ENCODE peak calls at places on chromosomes 5 and 9, in four cellular contexts. One of them, this sample, is unnamed. For H3K4me1, the result is how much of the 10 kb centered on the place peaks cover.

GRCh38 chr5:179699640-179700298 is 1.0 kb downstream of the CANX start:
- DNase-seq in upper lobe of left lung: no peak
- DNase-seq in PC-9: no peak
- DNase-seq in transverse colon: peak
- DNase-seq in this sample: peak

GRCh38 chr5:75678155-75678554 is 39.1 kb downstream of the POC5 start:
- DNase-seq in upper lobe of left lung: no peak
- DNase-seq in PC-9: no peak
- DNase-seq in transverse colon: no peak
- DNase-seq in this sample: no peak

GRCh38 chr5:106116682-106117081 is 1554.1 kb downstream of the EFNA5 start:
- DNase-seq in upper lobe of left lung: no peak
- DNase-seq in PC-9: no peak
- DNase-seq in transverse colon: no peak
- DNase-seq in this sample: no peak

GRCh38 chr9:76835571-76836283 is 70.2 kb downstream of the PRUNE2 start:
- DNase-seq in upper lobe of left lung: no peak
- DNase-seq in PC-9: no peak
- DNase-seq in transverse colon: no peak
- DNase-seq in this sample: no peak

GRCh38 chr5:10653033-10653432 is 89.2 kb downstream of the ANKRD33B start:
- DNase-seq in upper lobe of left lung: no peak
- DNase-seq in PC-9: no peak
- DNase-seq in transverse colon: no peak
- DNase-seq in this sample: no peak

GRCh38 chr5:95857185-95857945 is 34.8 kb upstream of the GLRX start:
- DNase-seq in upper lobe of left lung: peak
- DNase-seq in PC-9: no peak
- DNase-seq in transverse colon: peak
- DNase-seq in this sample: peak

GRCh38 chr5:67673618-67674017 is 477.0 kb upstream of the CD180 start:
- DNase-seq in upper lobe of left lung: no peak
- DNase-seq in PC-9: no peak
- DNase-seq in transverse colon: no peak
- DNase-seq in this sample: no peak

GRCh38 chr5:150640311-150641005 is at the start of gene SYNPO:
- DNase-seq in upper lobe of left lung: no peak
- DNase-seq in PC-9: peak
- DNase-seq in transverse colon: no peak
- DNase-seq in this sample: peak

GRCh38 chr5:71681282-71681681 is 37.8 kb upstream of the CARTPT start:
- DNase-seq in upper lobe of left lung: no peak
- DNase-seq in PC-9: no peak
- DNase-seq in transverse colon: no peak
- DNase-seq in this sample: no peak

GRCh38 chr9:130036099-130036498 is 6.9 kb downstream of the FNBP1 start:
- DNase-seq in upper lobe of left lung: no peak
- DNase-seq in PC-9: no peak
- DNase-seq in transverse colon: no peak
- DNase-seq in this sample: no peak

GRCh38 chr9:73219985-73220626 is 68.4 kb downstream of the ANXA1 start:
- DNase-seq in upper lobe of left lung: no peak
- DNase-seq in PC-9: no peak
- DNase-seq in transverse colon: no peak
- DNase-seq in this sample: no peak

GRCh38 chr9:130936285-130937117 is 2.5 kb downstream of the FIBCD1 start:
- DNase-seq in upper lobe of left lung: no peak
- DNase-seq in PC-9: peak
- DNase-seq in transverse colon: peak
- DNase-seq in this sample: no peak

GRCh38 chr9:95757026-95757425 is 118.5 kb upstream of the ERCC6L2 start:
- DNase-seq in upper lobe of left lung: no peak
- DNase-seq in PC-9: no peak
- DNase-seq in transverse colon: no peak
- DNase-seq in this sample: no peak

GRCh38 chr5:80034962-80035821 is at the start of gene THBS4:
- DNase-seq in upper lobe of left lung: peak
- DNase-seq in PC-9: no peak
- DNase-seq in transverse colon: no peak
- DNase-seq in this sample: no peak

GRCh38 chr5:172284275-172284971 is 859 bp upstream of the UBTD2 start:
- DNase-seq in upper lobe of left lung: no peak
- DNase-seq in PC-9: no peak
- DNase-seq in transverse colon: no peak
- DNase-seq in this sample: no peak

GRCh38 chr9:73260506-73260905 is 108.8 kb downstream of the ANXA1 start:
- DNase-seq in upper lobe of left lung: no peak
- DNase-seq in PC-9: no peak
- DNase-seq in transverse colon: no peak
- DNase-seq in this sample: no peak

GRCh38 chr5:71922584-71923106 is 184.6 kb upstream of the MAP1B start:
- DNase-seq in upper lobe of left lung: no peak
- DNase-seq in PC-9: peak
- DNase-seq in transverse colon: no peak
- DNase-seq in this sample: no peak

GRCh38 chr9:214488-215448 is at the start of gene DOCK8:
- DNase-seq in upper lobe of left lung: peak
- DNase-seq in PC-9: peak
- DNase-seq in transverse colon: peak
- DNase-seq in this sample: peak

GRCh38 chr5:149857499-149857898 is 87.1 kb downstream of the PDE6A start:
- DNase-seq in upper lobe of left lung: no peak
- DNase-seq in PC-9: peak
- DNase-seq in transverse colon: peak
- DNase-seq in this sample: peak

GRCh38 chr5:170631471-170632195 is 127.8 kb downstream of the KCNIP1 start:
- DNase-seq in upper lobe of left lung: peak
- DNase-seq in PC-9: no peak
- DNase-seq in transverse colon: no peak
- DNase-seq in this sample: peak

DNA sequence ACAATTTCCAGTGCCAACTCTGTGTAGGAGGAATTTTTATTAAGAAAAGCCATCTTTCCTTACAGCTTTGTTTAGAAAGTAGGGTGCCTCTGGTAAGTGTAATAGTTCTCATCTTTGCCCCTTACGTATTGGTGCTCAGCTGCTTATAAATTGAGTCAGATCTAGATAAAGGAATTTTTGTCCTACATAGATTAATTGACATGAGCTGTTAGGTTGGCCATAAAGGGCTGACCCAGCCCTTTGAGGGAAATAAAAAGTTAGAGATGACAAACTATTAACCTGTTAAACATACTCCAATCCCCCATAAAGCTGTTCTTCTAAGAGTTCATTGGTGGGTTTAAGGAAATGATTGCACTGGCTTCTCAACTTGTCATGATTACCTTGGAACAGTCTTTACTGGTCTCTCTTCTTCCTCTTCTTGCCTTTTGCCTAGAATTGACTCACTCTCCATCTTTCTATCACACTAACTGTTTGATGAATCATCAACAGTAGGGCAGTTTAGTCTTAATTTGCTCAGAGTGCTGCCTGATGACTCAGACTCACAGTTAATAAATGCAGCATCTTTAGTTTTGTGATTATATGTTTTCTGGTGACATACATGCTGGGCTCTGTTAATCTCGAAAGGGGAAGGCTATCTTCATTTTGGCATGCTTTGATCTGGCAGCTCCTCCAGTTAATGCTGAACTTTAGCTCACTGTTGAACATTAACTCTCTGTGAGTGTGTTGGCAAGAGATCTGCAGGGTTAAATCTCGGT is 51.7 kb downstream of the ARHGAP26 start:
- DNase-seq in upper lobe of left lung: no peak
- DNase-seq in PC-9: no peak
- DNase-seq in transverse colon: no peak
- DNase-seq in this sample: no peak
- H3K4me1 ChIP-seq in upper lobe of left lung: under half
- H3K4me1 ChIP-seq in PC-9: half or more
- H3K4me1 ChIP-seq in transverse colon: half or more
- H3K4me1 ChIP-seq in this sample: under half

DNA sequence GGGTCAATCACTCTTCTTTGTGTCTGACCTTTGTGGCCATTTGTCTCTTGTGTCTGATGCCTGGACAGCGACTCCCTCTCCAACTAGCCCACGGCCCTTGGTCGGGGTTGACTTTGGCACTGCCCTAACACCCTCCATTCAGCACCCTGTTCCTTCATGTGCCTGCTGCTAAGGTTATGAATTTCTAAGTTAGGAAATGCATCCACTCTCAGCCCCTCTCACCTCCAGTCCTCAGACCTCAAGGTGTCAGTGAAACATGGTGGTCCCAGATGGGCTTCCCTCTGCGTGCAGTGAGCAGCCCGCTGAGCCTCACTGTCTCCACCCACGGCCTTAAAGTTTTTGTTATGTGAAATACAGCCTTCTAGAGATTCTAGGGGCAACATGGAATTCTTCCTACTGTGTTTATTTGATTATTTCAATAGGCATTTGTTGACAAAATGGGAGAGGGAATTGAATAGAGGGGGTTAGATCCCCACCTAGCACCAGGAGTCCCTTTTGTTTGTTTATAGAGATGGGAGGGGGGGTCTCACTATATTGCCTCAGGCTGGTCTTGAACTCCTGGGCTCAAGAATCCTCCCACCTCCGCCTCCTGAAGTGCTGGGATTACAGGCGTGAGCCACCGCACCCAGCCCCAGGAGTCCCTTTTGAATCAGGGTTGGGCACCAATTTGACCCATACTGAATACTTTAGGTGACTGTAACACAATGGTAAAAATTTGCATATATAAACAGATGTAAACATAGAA is 1.6 kb upstream of the GLIPR2 start:
- DNase-seq in upper lobe of left lung: no peak
- DNase-seq in PC-9: no peak
- DNase-seq in transverse colon: no peak
- DNase-seq in this sample: no peak
- H3K4me3 ChIP-seq in upper lobe of left lung: no peak
- H3K4me3 ChIP-seq in PC-9: no peak
- H3K4me3 ChIP-seq in transverse colon: no peak
- H3K4me3 ChIP-seq in this sample: no peak

GRCh38 chr5:36881304-36881703 is 4.7 kb downstream of the NIPBL start:
- DNase-seq in upper lobe of left lung: no peak
- DNase-seq in PC-9: no peak
- DNase-seq in transverse colon: no peak
- DNase-seq in this sample: no peak
- H3K4me1 ChIP-seq in upper lobe of left lung: half or more
- H3K4me1 ChIP-seq in PC-9: under half
- H3K4me1 ChIP-seq in transverse colon: under half
- H3K4me1 ChIP-seq in this sample: half or more

GRCh38 chr9:124017929-124018730 is 6.6 kb downstream of the LHX2 start:
- DNase-seq in upper lobe of left lung: peak
- DNase-seq in PC-9: no peak
- DNase-seq in transverse colon: no peak
- DNase-seq in this sample: peak
- H3K4me3 ChIP-seq in upper lobe of left lung: no peak
- H3K4me3 ChIP-seq in PC-9: no peak
- H3K4me3 ChIP-seq in transverse colon: no peak
- H3K4me3 ChIP-seq in this sample: no peak

GRCh38 chr9:77952641-77953341 is 78.8 kb downstream of the GNAQ start:
- DNase-seq in upper lobe of left lung: no peak
- DNase-seq in PC-9: no peak
- DNase-seq in transverse colon: no peak
- DNase-seq in this sample: no peak
- H3K4me1 ChIP-seq in upper lobe of left lung: half or more
- H3K4me1 ChIP-seq in PC-9: under half
- H3K4me1 ChIP-seq in transverse colon: under half
- H3K4me1 ChIP-seq in this sample: under half

DNA sequence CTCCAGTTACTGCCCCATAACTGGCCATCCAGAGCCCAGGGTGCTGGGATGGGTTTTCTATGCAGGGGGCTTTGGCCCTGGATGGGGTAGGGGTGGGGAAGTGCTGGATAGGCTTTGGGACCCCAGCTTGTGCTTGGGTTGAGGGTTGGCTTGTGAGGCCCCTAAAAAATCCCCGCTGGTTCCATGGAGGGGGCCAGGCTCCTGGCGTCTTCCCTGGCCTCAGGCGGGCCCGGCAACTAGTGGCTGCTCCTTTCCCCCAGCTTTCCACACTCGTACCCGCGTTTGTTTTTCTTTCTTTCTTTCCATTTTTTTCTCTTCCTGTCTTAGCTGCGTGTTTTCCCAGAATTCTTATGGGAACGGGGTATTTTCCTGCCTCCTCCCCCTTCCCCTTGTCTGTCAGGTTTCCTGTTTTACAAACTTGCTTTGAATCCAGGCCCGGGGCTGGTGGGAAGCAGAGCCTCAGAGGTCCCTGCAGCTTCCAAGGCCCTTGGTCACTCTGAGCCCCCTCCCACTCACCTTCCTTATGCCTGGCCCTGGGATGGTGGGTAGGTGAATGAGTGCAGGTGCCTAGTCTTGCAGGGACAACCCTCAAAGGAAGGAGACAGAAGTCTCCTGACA is 40.2 kb downstream of the RGS3 start:
- DNase-seq in upper lobe of left lung: no peak
- DNase-seq in PC-9: no peak
- DNase-seq in transverse colon: no peak
- DNase-seq in this sample: no peak
- H3K4me3 ChIP-seq in upper lobe of left lung: peak
- H3K4me3 ChIP-seq in PC-9: no peak
- H3K4me3 ChIP-seq in transverse colon: no peak
- H3K4me3 ChIP-seq in this sample: peak

GRCh38 chr5:132493241-132493640 is 2.7 kb upstream of the IRF1 start:
- DNase-seq in upper lobe of left lung: no peak
- DNase-seq in PC-9: no peak
- DNase-seq in transverse colon: peak
- DNase-seq in this sample: no peak
- H3K4me1 ChIP-seq in upper lobe of left lung: half or more
- H3K4me1 ChIP-seq in PC-9: half or more
- H3K4me1 ChIP-seq in transverse colon: half or more
- H3K4me1 ChIP-seq in this sample: half or more

This sample was measured in upper lobe of right lung.